ENCODE peak calls at places on chromosomes 16 and 17, in ten cellular contexts. One of them, this sample, is unnamed.

GRCh38 chr16:46908540-46909372 is 24.6 kb downstream of the GPT2 start:
- DNase-seq in neural crest cell: peak
- DNase-seq in A549: peak
- DNase-seq in IMR-90: peak
- DNase-seq in dorsolateral prefrontal cortex: no peak
- DNase-seq in Calu3: peak
- DNase-seq in NCI-H1694 treated with DMSO at 0.1 percent for 48 hours: peak
- DNase-seq in lower leg skin: no peak
- DNase-seq in GOT3: no peak
- DNase-seq in left kidney: peak
- DNase-seq in this sample: peak

GRCh38 chr17:71188811-71189492 is 931.9 kb upstream of the SOX9 start:
- DNase-seq in neural crest cell: no peak
- DNase-seq in A549: no peak
- DNase-seq in IMR-90: peak
- DNase-seq in dorsolateral prefrontal cortex: no peak
- DNase-seq in Calu3: no peak
- DNase-seq in NCI-H1694 treated with DMSO at 0.1 percent for 48 hours: no peak
- DNase-seq in lower leg skin: no peak
- DNase-seq in GOT3: no peak
- DNase-seq in left kidney: no peak
- DNase-seq in this sample: no peak

GRCh38 chr16:1099224-1100083 is 3.4 kb upstream of the C1QTNF8 start:
- DNase-seq in neural crest cell: no peak
- DNase-seq in A549: no peak
- DNase-seq in IMR-90: no peak
- DNase-seq in dorsolateral prefrontal cortex: no peak
- DNase-seq in Calu3: no peak
- DNase-seq in NCI-H1694 treated with DMSO at 0.1 percent for 48 hours: no peak
- DNase-seq in lower leg skin: no peak
- DNase-seq in GOT3: no peak
- DNase-seq in left kidney: no peak
- DNase-seq in this sample: peak

GRCh38 chr17:773467-774319 is 8.4 kb downstream of the GLOD4 start:
- DNase-seq in neural crest cell: no peak
- DNase-seq in A549: no peak
- DNase-seq in IMR-90: no peak
- DNase-seq in dorsolateral prefrontal cortex: no peak
- DNase-seq in Calu3: no peak
- DNase-seq in NCI-H1694 treated with DMSO at 0.1 percent for 48 hours: no peak
- DNase-seq in lower leg skin: no peak
- DNase-seq in GOT3: no peak
- DNase-seq in left kidney: no peak
- DNase-seq in this sample: no peak

GRCh38 chr17:73493212-73493814 is 150.9 kb downstream of the SDK2 start:
- DNase-seq in neural crest cell: no peak
- DNase-seq in A549: no peak
- DNase-seq in IMR-90: no peak
- DNase-seq in dorsolateral prefrontal cortex: no peak
- DNase-seq in Calu3: no peak
- DNase-seq in NCI-H1694 treated with DMSO at 0.1 percent for 48 hours: no peak
- DNase-seq in lower leg skin: no peak
- DNase-seq in GOT3: no peak
- DNase-seq in left kidney: no peak
- DNase-seq in this sample: peak

GRCh38 chr16:66988197-66988788 is at the start of gene CES4A:
- DNase-seq in neural crest cell: no peak
- DNase-seq in A549: no peak
- DNase-seq in IMR-90: peak
- DNase-seq in dorsolateral prefrontal cortex: no peak
- DNase-seq in Calu3: no peak
- DNase-seq in NCI-H1694 treated with DMSO at 0.1 percent for 48 hours: no peak
- DNase-seq in lower leg skin: no peak
- DNase-seq in GOT3: no peak
- DNase-seq in left kidney: peak
- DNase-seq in this sample: no peak

GRCh38 chr17:41885733-41886132 is 20.5 kb upstream of the KLHL11 start:
- DNase-seq in neural crest cell: peak
- DNase-seq in A549: peak
- DNase-seq in IMR-90: no peak
- DNase-seq in dorsolateral prefrontal cortex: no peak
- DNase-seq in Calu3: no peak
- DNase-seq in NCI-H1694 treated with DMSO at 0.1 percent for 48 hours: no peak
- DNase-seq in lower leg skin: no peak
- DNase-seq in GOT3: no peak
- DNase-seq in left kidney: peak
- DNase-seq in this sample: peak

GRCh38 chr17:65254166-65254565 is 117.0 kb downstream of the RGS9 start:
- DNase-seq in neural crest cell: no peak
- DNase-seq in A549: no peak
- DNase-seq in IMR-90: peak
- DNase-seq in dorsolateral prefrontal cortex: no peak
- DNase-seq in Calu3: no peak
- DNase-seq in NCI-H1694 treated with DMSO at 0.1 percent for 48 hours: no peak
- DNase-seq in lower leg skin: no peak
- DNase-seq in GOT3: no peak
- DNase-seq in left kidney: peak
- DNase-seq in this sample: no peak

GRCh38 chr16:3145660-3146059 is 10.8 kb downstream of the ZNF213 start:
- DNase-seq in neural crest cell: no peak
- DNase-seq in A549: no peak
- DNase-seq in IMR-90: no peak
- DNase-seq in dorsolateral prefrontal cortex: no peak
- DNase-seq in Calu3: no peak
- DNase-seq in NCI-H1694 treated with DMSO at 0.1 percent for 48 hours: no peak
- DNase-seq in lower leg skin: no peak
- DNase-seq in GOT3: no peak
- DNase-seq in left kidney: no peak
- DNase-seq in this sample: no peak

GRCh38 chr17:48336986-48337385 is 93.0 kb downstream of the SKAP1 start:
- DNase-seq in neural crest cell: no peak
- DNase-seq in A549: no peak
- DNase-seq in IMR-90: no peak
- DNase-seq in dorsolateral prefrontal cortex: no peak
- DNase-seq in Calu3: no peak
- DNase-seq in NCI-H1694 treated with DMSO at 0.1 percent for 48 hours: no peak
- DNase-seq in lower leg skin: no peak
- DNase-seq in GOT3: no peak
- DNase-seq in left kidney: no peak
- DNase-seq in this sample: no peak

GRCh38 chr17:1200440-1200839 is 20.7 kb upstream of the ABR start:
- DNase-seq in neural crest cell: no peak
- DNase-seq in A549: no peak
- DNase-seq in IMR-90: no peak
- DNase-seq in dorsolateral prefrontal cortex: no peak
- DNase-seq in Calu3: no peak
- DNase-seq in NCI-H1694 treated with DMSO at 0.1 percent for 48 hours: no peak
- DNase-seq in lower leg skin: no peak
- DNase-seq in GOT3: no peak
- DNase-seq in left kidney: peak
- DNase-seq in this sample: no peak

GRCh38 chr17:80953471-80954315 is 37.9 kb upstream of the CHMP6 start:
- DNase-seq in neural crest cell: no peak
- DNase-seq in A549: no peak
- DNase-seq in IMR-90: no peak
- DNase-seq in dorsolateral prefrontal cortex: no peak
- DNase-seq in Calu3: no peak
- DNase-seq in NCI-H1694 treated with DMSO at 0.1 percent for 48 hours: no peak
- DNase-seq in lower leg skin: no peak
- DNase-seq in GOT3: no peak
- DNase-seq in left kidney: no peak
- DNase-seq in this sample: no peak

GRCh38 chr17:64036198-64036922 is 15.9 kb upstream of the ICAM2 start:
- DNase-seq in neural crest cell: no peak
- DNase-seq in A549: no peak
- DNase-seq in IMR-90: no peak
- DNase-seq in dorsolateral prefrontal cortex: no peak
- DNase-seq in Calu3: no peak
- DNase-seq in NCI-H1694 treated with DMSO at 0.1 percent for 48 hours: no peak
- DNase-seq in lower leg skin: no peak
- DNase-seq in GOT3: no peak
- DNase-seq in left kidney: no peak
- DNase-seq in this sample: peak

GRCh38 chr16:47197536-47198179 is 53.9 kb upstream of the NETO2 start:
- DNase-seq in neural crest cell: no peak
- DNase-seq in A549: no peak
- DNase-seq in IMR-90: peak
- DNase-seq in dorsolateral prefrontal cortex: no peak
- DNase-seq in Calu3: no peak
- DNase-seq in NCI-H1694 treated with DMSO at 0.1 percent for 48 hours: no peak
- DNase-seq in lower leg skin: no peak
- DNase-seq in GOT3: no peak
- DNase-seq in left kidney: no peak
- DNase-seq in this sample: no peak

GRCh38 chr17:62724398-62725146 is 83.5 kb downstream of the MARCHF10 start:
- DNase-seq in neural crest cell: no peak
- DNase-seq in A549: no peak
- DNase-seq in IMR-90: peak
- DNase-seq in dorsolateral prefrontal cortex: no peak
- DNase-seq in Calu3: no peak
- DNase-seq in NCI-H1694 treated with DMSO at 0.1 percent for 48 hours: peak
- DNase-seq in lower leg skin: no peak
- DNase-seq in GOT3: no peak
- DNase-seq in left kidney: peak
- DNase-seq in this sample: no peak

GRCh38 chr17:21549107-21549687 is 143.1 kb upstream of the KCNJ18 start:
- DNase-seq in neural crest cell: no peak
- DNase-seq in A549: no peak
- DNase-seq in IMR-90: peak
- DNase-seq in dorsolateral prefrontal cortex: no peak
- DNase-seq in Calu3: no peak
- DNase-seq in NCI-H1694 treated with DMSO at 0.1 percent for 48 hours: no peak
- DNase-seq in lower leg skin: no peak
- DNase-seq in GOT3: no peak
- DNase-seq in left kidney: no peak
- DNase-seq in this sample: no peak

GRCh38 chr16:49884033-49884707 is 28.3 kb upstream of the ZNF423 start:
- DNase-seq in neural crest cell: no peak
- DNase-seq in A549: no peak
- DNase-seq in IMR-90: no peak
- DNase-seq in dorsolateral prefrontal cortex: no peak
- DNase-seq in Calu3: peak
- DNase-seq in NCI-H1694 treated with DMSO at 0.1 percent for 48 hours: no peak
- DNase-seq in lower leg skin: no peak
- DNase-seq in GOT3: no peak
- DNase-seq in left kidney: no peak
- DNase-seq in this sample: peak

GRCh38 chr16:55539049-55539448 is 27.4 kb upstream of the CAPNS2 start:
- DNase-seq in neural crest cell: no peak
- DNase-seq in A549: no peak
- DNase-seq in IMR-90: peak
- DNase-seq in dorsolateral prefrontal cortex: no peak
- DNase-seq in Calu3: no peak
- DNase-seq in NCI-H1694 treated with DMSO at 0.1 percent for 48 hours: no peak
- DNase-seq in lower leg skin: no peak
- DNase-seq in GOT3: no peak
- DNase-seq in left kidney: no peak
- DNase-seq in this sample: no peak

GRCh38 chr17:55451203-55451641 is 29.6 kb upstream of the MMD start:
- DNase-seq in neural crest cell: no peak
- DNase-seq in A549: no peak
- DNase-seq in IMR-90: peak
- DNase-seq in dorsolateral prefrontal cortex: no peak
- DNase-seq in Calu3: no peak
- DNase-seq in NCI-H1694 treated with DMSO at 0.1 percent for 48 hours: no peak
- DNase-seq in lower leg skin: no peak
- DNase-seq in GOT3: no peak
- DNase-seq in left kidney: peak
- DNase-seq in this sample: peak

GRCh38 chr17:47918003-47918402 is 22.0 kb downstream of the SP2 start:
- DNase-seq in neural crest cell: no peak
- DNase-seq in A549: no peak
- DNase-seq in IMR-90: no peak
- DNase-seq in dorsolateral prefrontal cortex: no peak
- DNase-seq in Calu3: no peak
- DNase-seq in NCI-H1694 treated with DMSO at 0.1 percent for 48 hours: no peak
- DNase-seq in lower leg skin: no peak
- DNase-seq in GOT3: no peak
- DNase-seq in left kidney: no peak
- DNase-seq in this sample: no peak

GRCh38 chr16:80824623-80825364 is 20.4 kb upstream of the CDYL2 start:
- DNase-seq in neural crest cell: peak
- DNase-seq in A549: peak
- DNase-seq in IMR-90: peak
- DNase-seq in dorsolateral prefrontal cortex: no peak
- DNase-seq in Calu3: peak
- DNase-seq in NCI-H1694 treated with DMSO at 0.1 percent for 48 hours: peak
- DNase-seq in lower leg skin: no peak
- DNase-seq in GOT3: no peak
- DNase-seq in left kidney: peak
- DNase-seq in this sample: peak

GRCh38 chr17:68326681-68327080 is 35.4 kb downstream of the ARSG start:
- DNase-seq in neural crest cell: no peak
- DNase-seq in A549: no peak
- DNase-seq in IMR-90: peak
- DNase-seq in dorsolateral prefrontal cortex: no peak
- DNase-seq in Calu3: no peak
- DNase-seq in NCI-H1694 treated with DMSO at 0.1 percent for 48 hours: no peak
- DNase-seq in lower leg skin: no peak
- DNase-seq in GOT3: no peak
- DNase-seq in left kidney: no peak
- DNase-seq in this sample: no peak

GRCh38 chr16:4371481-4372314 is at the start of gene VASN:
- DNase-seq in neural crest cell: peak
- DNase-seq in A549: peak
- DNase-seq in IMR-90: peak
- DNase-seq in dorsolateral prefrontal cortex: peak
- DNase-seq in Calu3: peak
- DNase-seq in NCI-H1694 treated with DMSO at 0.1 percent for 48 hours: no peak
- DNase-seq in lower leg skin: peak
- DNase-seq in GOT3: peak
- DNase-seq in left kidney: peak
- DNase-seq in this sample: peak

GRCh38 chr17:77579717-77580116 is 378.8 kb upstream of the TNRC6C start:
- DNase-seq in neural crest cell: no peak
- DNase-seq in A549: no peak
- DNase-seq in IMR-90: no peak
- DNase-seq in dorsolateral prefrontal cortex: no peak
- DNase-seq in Calu3: no peak
- DNase-seq in NCI-H1694 treated with DMSO at 0.1 percent for 48 hours: no peak
- DNase-seq in lower leg skin: no peak
- DNase-seq in GOT3: no peak
- DNase-seq in left kidney: no peak
- DNase-seq in this sample: no peak

GRCh38 chr16:3147757-3148104 is 12.9 kb downstream of the ZNF213 start:
- DNase-seq in neural crest cell: no peak
- DNase-seq in A549: no peak
- DNase-seq in IMR-90: no peak
- DNase-seq in dorsolateral prefrontal cortex: no peak
- DNase-seq in Calu3: no peak
- DNase-seq in NCI-H1694 treated with DMSO at 0.1 percent for 48 hours: no peak
- DNase-seq in lower leg skin: no peak
- DNase-seq in GOT3: no peak
- DNase-seq in left kidney: no peak
- DNase-seq in this sample: no peak

GRCh38 chr16:51465026-51465425 is 314.0 kb upstream of the SALL1 start:
- DNase-seq in neural crest cell: no peak
- DNase-seq in A549: no peak
- DNase-seq in IMR-90: peak
- DNase-seq in dorsolateral prefrontal cortex: no peak
- DNase-seq in Calu3: no peak
- DNase-seq in NCI-H1694 treated with DMSO at 0.1 percent for 48 hours: no peak
- DNase-seq in lower leg skin: no peak
- DNase-seq in GOT3: no peak
- DNase-seq in left kidney: peak
- DNase-seq in this sample: no peak

GRCh38 chr16:30053376-30054015 is 12.1 kb upstream of the ALDOA start:
- DNase-seq in neural crest cell: no peak
- DNase-seq in A549: no peak
- DNase-seq in IMR-90: peak
- DNase-seq in dorsolateral prefrontal cortex: no peak
- DNase-seq in Calu3: no peak
- DNase-seq in NCI-H1694 treated with DMSO at 0.1 percent for 48 hours: no peak
- DNase-seq in lower leg skin: no peak
- DNase-seq in GOT3: no peak
- DNase-seq in left kidney: peak
- DNase-seq in this sample: peak